ENCODE peak calls at places on chromosomes 4 and X, in eight cellular contexts. W is LoVo, A is osteocyte, N is kidney tubule cell, E is iPS DF 6.9, V is C1 segment of cervical spinal cord, Q is SW 1271, I is fibroblast of the aortic adventitia. P is an unnamed sample.

GRCh38 chr4:20426028-20426427 is 174.3 kb downstream of the SLIT2 start:
- DNase-seq in A (no peak), N (no peak), E (no peak), W (no peak), Q (no peak), I (no peak), V (no peak), P (no peak)

GRCh38 chr4:19130836-19131235 is 1109.3 kb upstream of the LCORL start:
- DNase-seq in I (peak; percentile 44), N (peak; percentile 70), W (no peak), V (no peak), Q (no peak), E (no peak), A (no peak), P (no peak)

GRCh38 chr4:161419822-161420221 is 744.0 kb downstream of the FSTL5 start:
- DNase-seq in N (peak; percentile 14), W (no peak), I (no peak), Q (no peak), E (no peak), A (no peak), V (no peak), P (no peak)

GRCh38 chrX:135112096-135112729 is 8.1 kb downstream of the ETDB start:
- DNase-seq in E (no peak), Q (peak; percentile 8), V (no peak), W (peak; percentile 11), A (no peak), I (peak; percentile 46), N (peak; percentile 47), P (peak; percentile 63)

GRCh38 chr4:148203056-148203898 is 238.9 kb downstream of the NR3C2 start:
- DNase-seq in A (no peak), I (no peak), E (no peak), Q (no peak), V (no peak), W (peak; percentile 23), N (peak; percentile 73), P (no peak)

GRCh38 chr4:8236141-8236919 is 33.2 kb upstream of the HTRA3 start:
- DNase-seq in A (no peak), V (no peak), E (no peak), N (no peak), Q (no peak), W (no peak), I (no peak), P (no peak)

GRCh38 chr4:36343501-36343900 is 62.1 kb downstream of the DTHD1 start:
- DNase-seq in V (no peak), Q (no peak), W (no peak), I (no peak), N (no peak), E (no peak), A (no peak), P (no peak)

GRCh38 chrX:70970482-70970999 is 39.6 kb upstream of the SLC7A3 start:
- DNase-seq in Q (peak; percentile 34), A (no peak), W (peak; percentile 12), E (no peak), I (peak; percentile 49), V (no peak), N (peak; percentile 15), P (no peak)

GRCh38 chrX:43446752-43447151 is 209.3 kb upstream of the MAOA start:
- DNase-seq in Q (no peak), W (no peak), A (no peak), E (no peak), V (no peak), N (peak; percentile 65), I (no peak), P (no peak)

GRCh38 chrX:110015915-110016314 is 13.0 kb downstream of the TMEM164 start:
- DNase-seq in N (no peak), Q (no peak), E (no peak), I (no peak), W (no peak), V (no peak), A (no peak), P (no peak)

GRCh38 chrX:134163836-134164235 is 73.1 kb upstream of the CCDC160 start:
- DNase-seq in V (no peak), N (no peak), W (no peak), I (no peak), Q (no peak), E (no peak), A (no peak), P (no peak)

GRCh38 chr4:81754169-81754568 is 282.5 kb upstream of the RASGEF1B start:
- DNase-seq in I (no peak), A (no peak), E (no peak), Q (no peak), V (no peak), N (peak; percentile 65), W (no peak), P (no peak)

GRCh38 chrX:123803331-123803983 is 56.4 kb upstream of the XIAP start:
- DNase-seq in A (no peak), Q (peak; percentile 55), I (peak; percentile 70), V (no peak), N (peak; percentile 94), W (peak; percentile 76), E (no peak), P (peak; percentile 86)

P was measured in islet precursor cell.